ENCODE peak calls at places on chromosomes 3 and 15, in eight cellular contexts. One of them, this sample, is unnamed.

GRCh38 chr3:12901631-12902045 is 60.3 kb upstream of the RPL32 start:
- DNase-seq in ecto neural progenitor cell: no peak
- DNase-seq in hypothalamus: no peak
- DNase-seq in left ventricle myocardium inferior: no peak
- DNase-seq in anterior cingulate cortex: no peak
- DNase-seq in NAMALWA: peak
- DNase-seq in fibroblast of mammary gland: no peak
- DNase-seq in GM12878: no peak
- DNase-seq in this sample: no peak

GRCh38 chr3:120419797-120420196 is 31.0 kb downstream of the FSTL1 start:
- DNase-seq in ecto neural progenitor cell: no peak
- DNase-seq in hypothalamus: no peak
- DNase-seq in left ventricle myocardium inferior: peak
- DNase-seq in anterior cingulate cortex: no peak
- DNase-seq in NAMALWA: no peak
- DNase-seq in fibroblast of mammary gland: peak
- DNase-seq in GM12878: no peak
- DNase-seq in this sample: no peak

GRCh38 chr3:38084019-38084968 is 45.3 kb downstream of the DLEC1 start:
- DNase-seq in ecto neural progenitor cell: no peak
- DNase-seq in hypothalamus: no peak
- DNase-seq in left ventricle myocardium inferior: no peak
- DNase-seq in anterior cingulate cortex: no peak
- DNase-seq in NAMALWA: peak
- DNase-seq in fibroblast of mammary gland: peak
- DNase-seq in GM12878: no peak
- DNase-seq in this sample: no peak

GRCh38 chr3:57981483-57982087 is 26.6 kb upstream of the FLNB start:
- DNase-seq in ecto neural progenitor cell: no peak
- DNase-seq in hypothalamus: no peak
- DNase-seq in left ventricle myocardium inferior: no peak
- DNase-seq in anterior cingulate cortex: no peak
- DNase-seq in NAMALWA: no peak
- DNase-seq in fibroblast of mammary gland: peak
- DNase-seq in GM12878: no peak
- DNase-seq in this sample: no peak

GRCh38 chr15:82570721-82571519 is 30.7 kb upstream of the RPS17 start:
- DNase-seq in ecto neural progenitor cell: no peak
- DNase-seq in hypothalamus: no peak
- DNase-seq in left ventricle myocardium inferior: no peak
- DNase-seq in anterior cingulate cortex: no peak
- DNase-seq in NAMALWA: no peak
- DNase-seq in fibroblast of mammary gland: peak
- DNase-seq in GM12878: no peak
- DNase-seq in this sample: no peak

GRCh38 chr3:17979248-17979647 is 236.8 kb upstream of the TBC1D5 start:
- DNase-seq in ecto neural progenitor cell: no peak
- DNase-seq in hypothalamus: no peak
- DNase-seq in left ventricle myocardium inferior: no peak
- DNase-seq in anterior cingulate cortex: peak
- DNase-seq in NAMALWA: peak
- DNase-seq in fibroblast of mammary gland: no peak
- DNase-seq in GM12878: no peak
- DNase-seq in this sample: no peak

GRCh38 chr3:126908752-126909275 is 74.1 kb upstream of the PLXNA1 start:
- DNase-seq in ecto neural progenitor cell: no peak
- DNase-seq in hypothalamus: no peak
- DNase-seq in left ventricle myocardium inferior: no peak
- DNase-seq in anterior cingulate cortex: no peak
- DNase-seq in NAMALWA: no peak
- DNase-seq in fibroblast of mammary gland: no peak
- DNase-seq in GM12878: no peak
- DNase-seq in this sample: no peak

GRCh38 chr15:52765779-52766178 is 24.4 kb downstream of the ONECUT1 start:
- DNase-seq in ecto neural progenitor cell: no peak
- DNase-seq in hypothalamus: no peak
- DNase-seq in left ventricle myocardium inferior: no peak
- DNase-seq in anterior cingulate cortex: no peak
- DNase-seq in NAMALWA: no peak
- DNase-seq in fibroblast of mammary gland: no peak
- DNase-seq in GM12878: no peak
- DNase-seq in this sample: no peak

GRCh38 chr3:143536817-143537535 is 311.3 kb downstream of the SLC9A9 start:
- DNase-seq in ecto neural progenitor cell: no peak
- DNase-seq in hypothalamus: no peak
- DNase-seq in left ventricle myocardium inferior: peak
- DNase-seq in anterior cingulate cortex: no peak
- DNase-seq in NAMALWA: peak
- DNase-seq in fibroblast of mammary gland: peak
- DNase-seq in GM12878: no peak
- DNase-seq in this sample: peak